ENCODE peak calls at places on chromosomes 13 and 19, in eight cellular contexts. J is choroid plexus epithelial cell; V is activated naive CD4-positive, alpha-beta T cell; H is C1 segment of cervical spinal cord; D is neural crest cell; M is right cardiac atrium; X is foreskin fibroblast; G is A549. P is an unnamed sample.

GRCh38 chr19:56619131-56619530 is 23.8 kb upstream of the SMIM17 start:
- DNase-seq in J (no peak), V (no peak), H (no peak), D (no peak), M (no peak), X (no peak), G (no peak), P (no peak)

GRCh38 chr13:21537105-21537504 is 66.9 kb downstream of the MICU2 start:
- DNase-seq in J (peak; percentile 19), V (no peak), H (no peak), D (no peak), M (no peak), X (peak; percentile 3), G (no peak), P (no peak)

GRCh38 chr13:80945328-80945727 is 604.4 kb upstream of the SPRY2 start:
- DNase-seq in J (no peak), V (no peak), H (no peak), D (peak; percentile 50), M (no peak), X (peak; percentile 7), G (no peak), P (peak; percentile 65)

GRCh38 chr19:32870981-32871451 is 1.4 kb upstream of the SLC7A9 start:
- DNase-seq in J (no peak), V (no peak), H (no peak), D (no peak), M (no peak), X (no peak), G (no peak), P (no peak)

GRCh38 chr13:112670118-112670517 is 19.7 kb upstream of the ATP11A start:
- DNase-seq in J (no peak), V (no peak), H (no peak), D (no peak), M (no peak), X (no peak), G (no peak), P (no peak)

GRCh38 chr13:100987993-100988392 is 313.4 kb upstream of the TMTC4 start:
- DNase-seq in J (peak; percentile 75), V (no peak), H (no peak), D (no peak), M (no peak), X (peak; percentile 42), G (no peak), P (no peak)

GRCh38 chr13:36124236-36124822 is 6.9 kb downstream of the DCLK1 start:
- DNase-seq in J (peak; percentile 44), V (no peak), H (no peak), D (no peak), M (peak; percentile 39), X (peak; percentile 85), G (no peak), P (no peak)

GRCh38 chr19:18861235-18861634 is 29.5 kb downstream of the UPF1 start:
- DNase-seq in J (no peak), V (no peak), H (no peak), D (no peak), M (no peak), X (no peak), G (no peak), P (no peak)

GRCh38 chr19:4606921-4607678 is 32.2 kb upstream of the TNFAIP8L1 start:
- DNase-seq in J (no peak), V (no peak), H (no peak), D (peak; percentile 64), M (peak; percentile 46), X (peak; percentile 28), G (no peak), P (no peak)

GRCh38 chr19:48249502-48250014 is 6.2 kb downstream of the CARD8 start:
- DNase-seq in J (peak; percentile 40), V (peak; percentile 44), H (peak; percentile 46), D (no peak), M (peak; percentile 65), X (no peak), G (no peak), P (no peak)

GRCh38 chr19:14477417-14478112 is 2.4 kb upstream of the PTGER1 start:
- DNase-seq in J (peak; percentile 80), V (no peak), H (no peak), D (no peak), M (peak; percentile 40), X (no peak), G (no peak), P (no peak)

GRCh38 chr13:35927554-35927953 is 203.6 kb downstream of the DCLK1 start:
- DNase-seq in J (peak; percentile 66), V (no peak), H (no peak), D (no peak), M (peak; percentile 21), X (peak; percentile 71), G (peak; percentile 21), P (no peak)

GRCh38 chr19:38063921-38064320 is 156.9 kb downstream of the SIPA1L3 start:
- DNase-seq in J (no peak), V (no peak), H (no peak), D (no peak), M (no peak), X (no peak), G (no peak), P (no peak)

GRCh38 chr19:49167857-49168409 is 10.3 kb downstream of the TRPM4 start:
- DNase-seq in J (no peak), V (no peak), H (no peak), D (no peak), M (no peak), X (no peak), G (no peak), P (no peak)

GRCh38 chr13:24505256-24505655 is 7.3 kb downstream of the PARP4 start:
- DNase-seq in J (peak; percentile 63), V (no peak), H (no peak), D (no peak), M (no peak), X (peak; percentile 24), G (no peak), P (no peak)

GRCh38 chr13:66657165-66657895 is 572.8 kb downstream of the PCDH9 start:
- DNase-seq in J (peak; percentile 95), V (no peak), H (peak; percentile 50), D (no peak), M (peak; percentile 62), X (peak; percentile 97), G (peak; percentile 25), P (no peak)

GRCh38 chr19:54142166-54142780 is 4.7 kb downstream of the CNOT3 start:
- DNase-seq in J (no peak), V (no peak), H (no peak), D (no peak), M (no peak), X (peak; percentile 65), G (no peak), P (no peak)

GRCh38 chr19:47284324-47284899 is 9.7 kb downstream of the INAFM1 start:
- DNase-seq in J (peak; percentile 78), V (no peak), H (no peak), D (peak; percentile 79), M (no peak), X (peak; percentile 80), G (peak; percentile 50), P (no peak)

P was measured in iPS DF 19.7.